ENCODE peak calls at places on chromosome 16, in eight cellular contexts. V is uterus; B is lung; N is cardiac muscle cell; T is A673; G is dorsolateral prefrontal cortex; L is ovary; J is CD8-positive, alpha-beta T cell. E is an unnamed sample.
A peak's percentile ranks its signal among the peaks of the same experiment; 100 is the strongest.

GRCh38 chr16:20899503-20900298 is 457 bp downstream of the DCUN1D3 start:
- DNase-seq in V (no peak), B (no peak), N (peak; percentile 20), T (peak; percentile 10), G (peak; percentile 49), L (no peak), J (no peak), E (peak; percentile 83)

GRCh38 chr16:12511708-12512107 is 292.0 kb downstream of the CPPED1 start:
- DNase-seq in V (no peak), B (no peak), N (no peak), T (no peak), G (peak; percentile 32), L (no peak), J (no peak), E (no peak)

GRCh38 chr16:67675999-67676398 is 9.4 kb downstream of the C16orf86 start:
- DNase-seq in V (no peak), B (no peak), N (no peak), T (no peak), G (no peak), L (no peak), J (no peak), E (no peak)

GRCh38 chr16:964696-965395 is 5.9 kb downstream of the LMF1 start:
- DNase-seq in V (no peak), B (peak; percentile 59), N (no peak), T (no peak), G (peak; percentile 46), L (peak; percentile 14), J (peak; percentile 64), E (no peak)

GRCh38 chr16:55012793-55013192 is 82.1 kb downstream of the IRX5 start:
- DNase-seq in V (no peak), B (no peak), N (no peak), T (no peak), G (no peak), L (no peak), J (no peak), E (peak; percentile 29)

GRCh38 chr16:53091508-53092211 is 36.9 kb downstream of the CHD9 start:
- DNase-seq in V (peak; percentile 77), B (peak; percentile 69), N (peak; percentile 23), T (peak; percentile 99), G (peak; percentile 85), L (peak; percentile 46), J (no peak), E (peak; percentile 77)

GRCh38 chr16:88703486-88704309 is 2.5 kb downstream of the RNF166 start:
- DNase-seq in V (no peak), B (peak; percentile 58), N (no peak), T (peak; percentile 57), G (peak; percentile 68), L (no peak), J (peak; percentile 90), E (no peak)

GRCh38 chr16:887846-888245 is 82.9 kb downstream of the LMF1 start:
- DNase-seq in V (no peak), B (no peak), N (no peak), T (no peak), G (no peak), L (peak; percentile 14), J (no peak), E (no peak)

GRCh38 chr16:85347213-85347591 is 234.9 kb upstream of the CIBAR2 start:
- DNase-seq in V (no peak), B (no peak), N (peak; percentile 34), T (peak; percentile 56), G (no peak), L (no peak), J (no peak), E (no peak)

GRCh38 chr16:46757339-46758050 is 9.4 kb upstream of the MYLK3 start:
- DNase-seq in V (no peak), B (no peak), N (peak; percentile 90), T (no peak), G (no peak), L (no peak), J (no peak), E (no peak)

GRCh38 chr16:73047536-73048291 is at the start of gene ZFHX3:
- DNase-seq in V (peak; percentile 69), B (peak; percentile 70), N (peak; percentile 78), T (peak; percentile 82), G (no peak), L (peak; percentile 67), J (no peak), E (no peak)

GRCh38 chr16:79217375-79218011 is 383.0 kb downstream of the MAF start:
- DNase-seq in V (no peak), B (no peak), N (no peak), T (no peak), G (no peak), L (no peak), J (no peak), E (no peak)

GRCh38 chr16:24993722-24994686 is 21.2 kb downstream of the ARHGAP17 start:
- DNase-seq in V (no peak), B (no peak), N (no peak), T (no peak), G (no peak), L (no peak), J (no peak), E (peak; percentile 61)

GRCh38 chr16:50697881-50698767 is 4.7 kb downstream of the NOD2 start:
- DNase-seq in V (peak; percentile 45), B (no peak), N (no peak), T (no peak), G (no peak), L (no peak), J (peak; percentile 66), E (no peak)

GRCh38 chr16:11742041-11742535 is 569 bp downstream of the TXNDC11 start:
- DNase-seq in V (peak; percentile 39), B (peak; percentile 51), N (no peak), T (peak; percentile 18), G (no peak), L (peak; percentile 61), J (peak; percentile 49), E (peak; percentile 82)

GRCh38 chr16:58160855-58161254 is 31.7 kb upstream of the CFAP20 start:
- DNase-seq in V (no peak), B (no peak), N (peak; percentile 86), T (no peak), G (no peak), L (no peak), J (no peak), E (no peak)

GRCh38 chr16:73846292-73846849 is 450.2 kb upstream of the PSMD7 start:
- DNase-seq in V (no peak), B (no peak), N (peak; percentile 42), T (peak; percentile 57), G (peak; percentile 48), L (no peak), J (no peak), E (no peak)

GRCh38 chr16:85553436-85554113 is 59.5 kb upstream of the GSE1 start:
- DNase-seq in V (peak; percentile 46), B (peak; percentile 69), N (peak; percentile 92), T (peak; percentile 67), G (no peak), L (peak; percentile 67), J (peak; percentile 70), E (no peak)

GRCh38 chr16:23827245-23827543 is 8.6 kb upstream of the PRKCB start:
- DNase-seq in V (no peak), B (no peak), N (no peak), T (no peak), G (no peak), L (no peak), J (no peak), E (no peak)
- H3K4me3 ChIP-seq in V (no peak overlapping the region), B (no peak overlapping the region), N (no peak overlapping the region), T (no peak overlapping the region), G (no peak overlapping the region), L (no peak overlapping the region), J (no peak overlapping the region), E (no peak overlapping the region)

GRCh38 chr16:16099320-16099719 is 124.0 kb downstream of the ABCC6 start:
- DNase-seq in V (no peak), B (no peak), N (no peak), T (no peak), G (no peak), L (no peak), J (no peak), E (no peak)

GRCh38 chr16:16095646-16096045 is 127.6 kb downstream of the ABCC6 start:
- DNase-seq in V (no peak), B (no peak), N (no peak), T (no peak), G (no peak), L (no peak), J (no peak), E (no peak)

GRCh38 chr16:16093625-16094332 is 129.5 kb downstream of the ABCC6 start:
- DNase-seq in V (no peak), B (no peak), N (no peak), T (no peak), G (no peak), L (peak; percentile 69), J (no peak), E (no peak)

GRCh38 chr16:16096858-16097213 is 126.5 kb downstream of the ABCC6 start:
- DNase-seq in V (no peak), B (no peak), N (no peak), T (no peak), G (no peak), L (no peak), J (no peak), E (no peak)

GRCh38 chr16:16096161-16096857 is 127.0 kb downstream of the ABCC6 start:
- DNase-seq in V (peak; percentile 86), B (peak; percentile 34), N (no peak), T (no peak), G (no peak), L (peak; percentile 58), J (no peak), E (peak; percentile 86)
- TF ChIP-seq CTCF in V (peak; percentile 43), B (no peak), N (peak; percentile 46), T (peak; percentile 12), G (no peak), L (no peak), J (no peak), E (no peak)

DNA sequence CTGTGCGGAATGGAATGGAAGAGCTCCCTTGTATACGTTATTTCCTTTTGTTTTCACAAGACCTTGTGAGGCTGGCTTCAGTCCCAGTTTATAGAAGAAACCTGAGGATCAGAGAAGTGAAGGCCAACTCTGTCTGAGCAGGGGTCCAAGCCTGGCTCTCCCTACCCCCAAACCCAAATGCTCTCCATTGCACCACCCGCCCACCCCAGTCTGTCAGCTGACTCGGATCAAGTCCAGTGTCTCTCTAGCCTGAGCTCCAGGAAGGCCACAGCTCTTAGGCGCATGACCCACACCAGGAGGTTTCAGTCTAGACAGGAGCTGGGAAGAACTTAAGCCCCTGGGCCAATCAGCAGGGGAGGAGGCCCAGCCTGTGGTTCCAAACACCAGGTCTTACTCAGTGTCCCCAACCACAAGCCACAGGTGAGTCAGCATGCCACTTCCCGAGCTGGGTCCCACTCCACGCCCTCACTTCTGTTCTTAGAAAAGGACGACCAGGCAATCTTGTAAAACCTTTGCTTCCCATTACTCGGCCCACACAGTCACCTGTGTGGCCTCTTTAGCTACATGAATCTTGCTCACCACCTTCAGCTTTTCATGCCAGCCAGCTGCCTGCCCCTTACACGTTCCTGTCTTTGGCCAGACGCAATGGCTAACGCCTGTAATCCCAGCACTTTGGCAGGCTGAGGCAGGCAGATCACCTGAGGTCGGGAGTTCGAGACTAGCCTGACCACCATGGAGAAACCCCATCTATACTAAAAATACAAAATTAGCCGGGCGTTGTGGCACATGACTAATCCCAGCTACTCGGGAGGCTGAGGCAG is 27.8 kb downstream of the TK2 start:
- DNase-seq in V (no peak), B (peak; percentile 72), N (no peak), T (no peak), G (no peak), L (no peak), J (peak; percentile 85), E (no peak)
- H3K27ac ChIP-seq in V (peak overlapping the region; percentile 23), B (peak overlapping the region; percentile 72), N (no peak overlapping the region), T (no peak overlapping the region), G (peak overlapping the region; percentile 41), L (no peak overlapping the region), J (no peak overlapping the region), E (peak overlapping the region; percentile 84)

GRCh38 chr16:29789775-29790182 is 772 bp upstream of the KIF22 start:
- DNase-seq in V (no peak), B (no peak), N (no peak), T (no peak), G (no peak), L (peak; percentile 40), J (no peak), E (no peak)
- H3K4me3 ChIP-seq in V (peak overlapping the region; percentile 59), B (peak overlapping the region; percentile 24), N (peak overlapping the region; percentile 36), T (peak overlapping the region; percentile 99), G (peak overlapping the region; percentile 78), L (peak overlapping the region; percentile 37), J (peak overlapping the region; percentile 81), E (peak overlapping the region; percentile 90)